ENCODE peak calls at places on chromosomes 1 and 21, in five cellular contexts. W is psoas muscle, N is spleen, M is HFF-Myc, F is PC-3. K is an unnamed sample.

GRCh38 chr21:38861989-38862683 is 56.4 kb downstream of the ETS2 start:
- DNase-seq in W (no peak), N (no peak), M (peak), F (no peak), K (no peak)

GRCh38 chr1:87252406-87252805 is 76.3 kb upstream of the LMO4 start:
- DNase-seq in W (no peak), N (no peak), M (peak), F (peak), K (peak)

GRCh38 chr1:39639333-39640130 is at the start of gene HEYL:
- DNase-seq in W (peak), N (peak), M (no peak), F (no peak), K (no peak)

GRCh38 chr1:205447457-205448415 is 8.1 kb downstream of the BLACAT1 start:
- DNase-seq in W (no peak), N (peak), M (no peak), F (peak), K (peak)

GRCh38 chr21:45154511-45155508 is 80.4 kb downstream of the ADARB1 start:
- DNase-seq in W (no peak), N (no peak), M (peak), F (no peak), K (peak)

GRCh38 chr1:68230901-68231626 is 1.3 kb downstream of the WLS start:
- DNase-seq in W (peak), N (peak), M (no peak), F (peak), K (no peak)

GRCh38 chr1:154607748-154608521 is at the start of gene ADAR:
- DNase-seq in W (peak), N (peak), M (peak), F (peak), K (peak)

GRCh38 chr1:11740258-11741192 is 4.6 kb downstream of the AGTRAP start:
- DNase-seq in W (no peak), N (peak), M (no peak), F (no peak), K (no peak)

GRCh38 chr1:206461602-206462455 is 8.4 kb upstream of the IKBKE start:
- DNase-seq in W (no peak), N (peak), M (no peak), F (peak), K (peak)

GRCh38 chr1:66542811-66543767 is 9.1 kb downstream of the SGIP1 start:
- DNase-seq in W (no peak), N (no peak), M (no peak), F (peak), K (peak)

GRCh38 chr1:164948101-164948500 is 389.1 kb downstream of the PBX1 start:
- DNase-seq in W (no peak), N (no peak), M (no peak), F (no peak), K (no peak)

GRCh38 chr1:37159102-37159501 is 124.8 kb upstream of the GRIK3 start:
- DNase-seq in W (no peak), N (no peak), M (no peak), F (no peak), K (no peak)

GRCh38 chr1:166808959-166809358 is 30.3 kb upstream of the POGK start:
- DNase-seq in W (no peak), N (no peak), M (no peak), F (no peak), K (no peak)

GRCh38 chr1:26006710-26007109 is 8.8 kb upstream of the PAFAH2 start:
- DNase-seq in W (no peak), N (no peak), M (no peak), F (no peak), K (no peak)

GRCh38 chr21:25855591-25855990 is 120.8 kb downstream of the GABPA start:
- DNase-seq in W (no peak), N (no peak), M (no peak), F (no peak), K (no peak)

GRCh38 chr21:42375141-42375905 is 9.0 kb upstream of the TFF1 start:
- DNase-seq in W (no peak), N (peak), M (no peak), F (no peak), K (no peak)

GRCh38 chr1:39671793-39672550 is at the start of gene NT5C1A:
- DNase-seq in W (peak), N (no peak), M (no peak), F (no peak), K (no peak)

GRCh38 chr1:229006121-229006870 is 264.6 kb upstream of the RAB4A start:
- DNase-seq in W (no peak), N (no peak), M (no peak), F (peak), K (peak)

GRCh38 chr1:111990878-111991760 is 1.7 kb upstream of the KCND3 start:
- DNase-seq in W (peak), N (no peak), M (no peak), F (peak), K (peak)

GRCh38 chr1:194280463-194280862 is 1094.0 kb upstream of the B3GALT2 start:
- DNase-seq in W (no peak), N (no peak), M (no peak), F (no peak), K (no peak)

GRCh38 chr1:31712041-31712440 is 8.2 kb upstream of the COL16A1 start:
- DNase-seq in W (no peak), N (no peak), M (no peak), F (no peak), K (no peak)

GRCh38 chr1:105914403-105914802 is 1142.1 kb upstream of the PRMT6 start:
- DNase-seq in W (no peak), N (no peak), M (no peak), F (no peak), K (no peak)

GRCh38 chr1:105909811-105910210 is 1146.7 kb upstream of the PRMT6 start:
- DNase-seq in W (no peak), N (no peak), M (no peak), F (peak), K (no peak)
- TF ChIP-seq CTCF in W (no peak), N (no peak), M (no peak), F (peak), K (no peak)

GRCh38 chr1:186609183-186609582 is 71.0 kb downstream of the PTGS2 start:
- DNase-seq in W (no peak), N (no peak), M (no peak), F (no peak), K (no peak)

DNA sequence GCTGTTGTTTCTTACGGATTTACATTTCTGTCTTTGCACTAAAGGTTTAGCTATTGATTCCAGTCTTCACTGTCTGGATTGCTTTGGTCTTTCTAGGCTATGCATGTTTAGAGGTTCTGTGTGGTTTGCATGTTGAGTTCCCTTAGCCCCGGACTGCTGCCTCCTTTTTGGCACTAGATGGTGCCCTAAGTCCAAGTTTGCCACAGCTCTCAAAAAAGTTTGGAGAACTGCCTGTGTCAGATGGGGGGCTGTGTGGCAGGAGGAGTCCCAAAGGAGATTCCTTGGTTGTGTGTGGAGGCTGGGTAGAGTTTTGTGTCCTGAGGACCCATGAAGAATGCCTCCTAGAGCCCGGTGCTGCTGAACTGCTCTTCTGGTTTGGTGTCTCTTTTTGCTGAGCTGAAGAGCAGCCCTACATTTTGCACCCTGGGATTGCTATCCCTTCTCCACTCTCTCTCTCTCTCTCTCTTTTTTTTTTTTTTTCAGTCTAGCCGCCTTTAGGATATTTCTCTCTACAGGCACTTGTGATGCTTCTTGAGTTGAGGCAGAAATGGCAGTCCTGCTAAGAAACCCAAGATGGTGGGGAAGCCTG is 74.4 kb downstream of the PTGS2 start:
- DNase-seq in W (no peak), N (no peak), M (peak), F (peak), K (peak)
- TF ChIP-seq CTCF in W (peak), N (no peak), M (peak), F (peak), K (peak)

DNA sequence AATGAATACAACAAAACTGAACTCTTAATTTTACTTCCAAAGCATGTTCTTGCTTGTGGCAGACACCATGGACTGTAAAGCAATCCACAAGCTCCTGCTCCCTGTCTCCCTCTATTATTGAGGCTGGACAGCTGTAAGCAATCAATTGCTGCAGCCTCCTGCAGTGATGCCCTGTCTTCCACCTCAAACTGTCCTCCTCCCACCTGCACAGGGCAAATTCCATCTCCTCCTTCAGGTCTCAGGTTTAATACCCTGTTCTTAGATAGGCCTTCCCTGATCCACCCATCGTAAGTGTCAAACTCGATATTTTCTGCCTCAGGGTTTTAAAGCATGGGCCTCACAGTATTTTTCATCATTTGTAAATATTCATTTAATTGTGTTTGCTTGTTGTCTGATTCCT is 81.8 kb downstream of the LYST start:
- DNase-seq in W (no peak), N (no peak), M (no peak), F (no peak), K (no peak)
- TF ChIP-seq CTCF in W (no peak), N (no peak), M (no peak), F (no peak), K (no peak)

DNA sequence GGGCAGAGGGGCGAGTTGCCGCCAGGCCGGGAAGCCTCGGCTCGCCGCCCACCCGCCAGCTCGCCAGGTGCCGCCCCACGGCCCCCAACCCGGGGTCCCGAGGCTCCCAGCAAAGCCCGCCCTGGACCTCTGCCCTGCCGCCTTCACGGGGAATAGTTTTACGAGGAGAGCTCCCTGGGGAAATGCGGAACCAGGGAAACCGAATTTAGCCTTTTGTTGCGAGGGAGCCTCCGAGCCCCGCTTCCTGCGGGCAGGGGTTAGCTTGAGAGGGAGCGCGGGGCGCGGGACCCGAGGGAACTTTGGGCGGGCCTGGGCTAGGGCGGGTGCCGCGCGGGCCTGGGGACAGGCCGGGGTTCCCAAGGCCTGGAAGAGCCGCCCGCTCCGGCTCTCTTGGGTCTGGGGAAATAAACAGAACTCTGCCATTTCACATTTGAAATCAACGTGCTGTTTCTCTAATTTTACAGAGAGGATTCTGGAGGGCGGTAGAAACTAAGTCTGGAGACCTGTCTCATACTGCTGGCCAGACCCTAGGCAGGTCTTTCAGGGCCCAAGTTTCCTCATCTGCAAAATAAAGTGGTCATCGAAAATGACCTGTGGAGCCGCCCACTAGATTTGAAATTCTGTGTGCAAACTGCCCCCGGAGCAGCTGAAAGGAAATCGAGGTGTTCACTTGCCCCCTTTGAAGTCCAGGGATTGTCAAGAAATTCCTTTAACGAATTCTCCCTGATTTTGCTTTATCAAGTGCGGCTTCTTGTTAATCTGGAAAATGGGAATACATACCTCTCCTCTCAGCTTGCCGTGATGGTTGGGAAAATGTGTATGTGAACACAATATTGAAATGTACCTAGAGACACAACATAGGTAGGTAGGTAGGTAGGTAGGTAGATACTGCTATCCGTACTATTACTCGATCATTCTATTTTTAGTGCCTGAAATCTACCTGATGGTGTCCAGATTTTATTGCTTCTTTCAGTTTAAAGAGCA is 747 bp upstream of the GLUL start:
- DNase-seq in W (no peak), N (peak), M (no peak), F (peak), K (no peak)
- TF ChIP-seq CTCF in W (no peak), N (no peak), M (no peak), F (no peak), K (no peak)

GRCh38 chr1:50735443-50735842 is 224.6 kb downstream of the FAF1 start:
- DNase-seq in W (no peak), N (no peak), M (no peak), F (peak), K (peak)
- TF ChIP-seq CTCF in W (peak), N (no peak), M (peak), F (peak), K (peak)

GRCh38 chr1:115364044-115364775 is 26.2 kb upstream of the NGF start:
- DNase-seq in W (peak), N (no peak), M (peak), F (no peak), K (no peak)
- TF ChIP-seq CTCF in W (no peak), N (no peak), M (no peak), F (no peak), K (no peak)

DNA sequence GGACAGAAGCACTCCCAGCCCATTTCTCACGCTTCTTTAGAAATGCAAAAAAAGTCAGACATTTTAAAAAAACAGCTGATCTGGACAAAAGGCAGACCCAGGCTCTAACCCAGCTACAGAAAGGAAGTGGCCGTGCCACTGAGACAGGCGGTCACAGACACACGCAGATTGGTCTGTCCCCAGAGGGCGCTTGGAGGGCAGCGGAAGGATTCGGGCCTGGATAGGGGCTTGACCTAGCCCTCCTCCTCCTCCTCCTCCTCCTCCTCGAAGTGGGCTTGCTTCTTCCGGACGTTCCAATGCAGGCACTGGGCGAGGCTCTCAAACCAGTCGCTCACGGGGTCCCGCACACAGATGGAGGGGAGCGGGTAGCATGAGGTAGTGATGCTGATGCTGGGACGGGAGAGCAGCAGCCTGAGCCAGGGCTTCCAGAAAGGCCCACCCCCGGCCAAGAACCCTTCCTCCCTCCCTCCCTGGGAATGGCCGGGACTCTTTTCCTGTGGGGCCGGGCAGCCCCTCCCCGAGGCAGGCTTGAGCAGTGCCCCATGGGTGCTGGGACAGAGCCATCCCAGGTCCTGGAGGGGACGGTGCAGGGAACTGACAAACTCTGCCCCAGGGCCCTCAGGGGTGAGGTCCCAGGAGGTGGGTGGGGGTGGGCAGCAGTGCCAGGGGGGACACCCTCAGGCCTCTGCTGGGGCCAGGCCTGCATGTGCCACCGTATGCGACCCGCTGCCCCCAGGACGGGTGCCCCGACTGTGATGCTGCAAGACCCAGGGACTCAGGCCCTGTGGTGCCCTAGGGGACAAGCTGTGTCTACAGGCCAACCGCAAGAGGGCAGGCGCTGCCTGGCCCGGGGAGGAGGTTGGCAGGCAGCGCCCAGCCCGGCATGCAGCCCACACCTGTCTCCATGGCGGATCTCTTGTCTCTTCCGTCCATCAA is 25.3 kb downstream of the NADK start:
- DNase-seq in W (peak), N (peak), M (no peak), F (peak), K (no peak)
- TF ChIP-seq CTCF in W (peak), N (no peak), M (no peak), F (no peak), K (no peak)

DNA sequence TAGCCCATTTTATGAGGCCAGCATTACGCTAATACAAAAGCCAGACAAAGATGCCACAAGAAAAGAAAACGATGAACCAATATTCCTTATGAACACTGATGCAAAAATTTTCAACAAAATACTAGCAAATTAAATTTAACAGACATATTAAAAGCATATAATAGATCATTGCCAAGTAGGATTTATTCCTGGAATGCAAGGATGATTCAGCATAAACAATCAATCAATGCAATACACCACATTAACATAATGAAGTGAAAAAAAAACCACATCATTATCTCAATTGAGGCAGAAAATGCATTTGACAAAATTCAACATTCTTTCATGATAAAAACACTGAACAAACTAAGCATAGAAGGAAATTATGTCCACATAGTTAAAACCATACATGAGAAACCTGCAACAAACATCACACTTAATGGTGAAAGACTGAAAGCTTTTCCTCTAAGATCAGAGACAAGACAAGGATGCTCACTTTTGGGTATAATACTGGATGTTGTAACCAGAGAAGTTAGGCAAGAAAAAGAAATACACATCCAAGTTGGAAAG is 22.9 kb upstream of the ATP1A1 start:
- DNase-seq in W (no peak), N (no peak), M (no peak), F (no peak), K (no peak)
- TF ChIP-seq CTCF in W (no peak), N (no peak), M (no peak), F (no peak), K (no peak)

K was measured in MCF 10A.